ENCODE peak calls at places on chromosomes 3 and 15, in six cellular contexts. Y is fibroblast of lung, S is GM12865, V is fibroblast of pulmonary artery, C is psoas muscle, Z is choroid plexus epithelial cell. B is an unnamed sample.

GRCh38 chr3:62811119-62811518 is 64.1 kb downstream of the CADPS start:
- DNase-seq in Y (no peak), S (no peak), V (no peak), C (no peak), Z (no peak), B (no peak)

GRCh38 chr3:47487265-47487664 is 11.5 kb upstream of the SCAP start:
- DNase-seq in Y (no peak), S (no peak), V (no peak), C (no peak), Z (no peak), B (no peak)

GRCh38 chr3:190414297-190414696 is 26.3 kb downstream of the CLDN16 start:
- DNase-seq in Y (no peak), S (no peak), V (no peak), C (no peak), Z (no peak), B (no peak)

GRCh38 chr3:126130981-126131750 is 47.2 kb upstream of the SLC41A3 start:
- DNase-seq in Y (no peak), S (no peak), V (no peak), C (peak; percentile 12), Z (no peak), B (no peak)

GRCh38 chr3:40109641-40110490 is 199.6 kb upstream of the EIF1B start:
- DNase-seq in Y (no peak), S (no peak), V (no peak), C (no peak), Z (no peak), B (no peak)

GRCh38 chr15:100761253-100761935 is 118.2 kb upstream of the ALDH1A3 start:
- DNase-seq in Y (no peak), S (no peak), V (no peak), C (no peak), Z (no peak), B (no peak)

GRCh38 chr15:49468440-49468839 is 45.4 kb downstream of the FGF7 start:
- DNase-seq in Y (peak; percentile 35), S (no peak), V (no peak), C (no peak), Z (peak; percentile 47), B (peak; percentile 46)

GRCh38 chr3:188772886-188773285 is 398.9 kb upstream of the TPRG1 start:
- DNase-seq in Y (peak; percentile 96), S (no peak), V (peak; percentile 89), C (no peak), Z (peak; percentile 89), B (no peak)

GRCh38 chr15:76566276-76566675 is 229.7 kb downstream of the ISL2 start:
- DNase-seq in Y (peak; percentile 79), S (no peak), V (no peak), C (no peak), Z (peak; percentile 13), B (no peak)

GRCh38 chr15:74791007-74791406 is 9.1 kb downstream of the CSK start:
- DNase-seq in Y (no peak), S (no peak), V (no peak), C (no peak), Z (no peak), B (no peak)

GRCh38 chr3:141312359-141313090 is 55.8 kb upstream of the ZBTB38 start:
- DNase-seq in Y (no peak), S (no peak), V (no peak), C (no peak), Z (no peak), B (no peak)

GRCh38 chr3:166013073-166013679 is 176.0 kb upstream of the BCHE start:
- DNase-seq in Y (peak; percentile 64), S (peak; percentile 33), V (peak; percentile 58), C (no peak), Z (peak; percentile 55), B (peak; percentile 58)

GRCh38 chr3:58175429-58176184 is 35.2 kb downstream of the DNASE1L3 start:
- DNase-seq in Y (no peak), S (no peak), V (peak; percentile 53), C (no peak), Z (peak; percentile 49), B (peak; percentile 51)

GRCh38 chr3:12471228-12471627 is 13.1 kb upstream of the TSEN2 start:
- DNase-seq in Y (no peak), S (peak; percentile 23), V (no peak), C (no peak), Z (no peak), B (peak; percentile 80)

GRCh38 chr3:60913474-60913873 is 337.8 kb downstream of the FHIT start:
- DNase-seq in Y (no peak), S (no peak), V (no peak), C (no peak), Z (no peak), B (no peak)

GRCh38 chr3:108223928-108224327 is 1.7 kb upstream of the IFT57 start:
- DNase-seq in Y (peak; percentile 52), S (no peak), V (peak; percentile 81), C (no peak), Z (peak; percentile 67), B (peak; percentile 22)

GRCh38 chr3:182410051-182410450 is 383.3 kb upstream of the ATP11B start:
- DNase-seq in Y (no peak), S (no peak), V (no peak), C (no peak), Z (no peak), B (no peak)

GRCh38 chr15:79863886-79864285 is 32.9 kb downstream of the MTHFS start:
- DNase-seq in Y (no peak), S (no peak), V (peak; percentile 10), C (no peak), Z (no peak), B (peak; percentile 81)

GRCh38 chr15:64925335-64926330 is 13.9 kb downstream of the ANKDD1A start:
- DNase-seq in Y (no peak), S (no peak), V (no peak), C (no peak), Z (no peak), B (no peak)

GRCh38 chr3:43468141-43468540 is 153.7 kb downstream of the ANO10 start:
- DNase-seq in Y (no peak), S (no peak), V (peak; percentile 43), C (no peak), Z (peak; percentile 16), B (no peak)

GRCh38 chr3:100185847-100186246 is 71.5 kb upstream of the FILIP1L start:
- DNase-seq in Y (no peak), S (no peak), V (no peak), C (no peak), Z (no peak), B (no peak)

GRCh38 chr3:85141-85540 is 111.4 kb upstream of the CHL1 start:
- DNase-seq in Y (no peak), S (no peak), V (no peak), C (no peak), Z (no peak), B (no peak)

GRCh38 chr15:85723960-85724945 is 70.5 kb downstream of the KLHL25 start:
- DNase-seq in Y (no peak), S (no peak), V (no peak), C (no peak), Z (no peak), B (no peak)

GRCh38 chr3:149898771-149899170 is 71.9 kb downstream of the PFN2 start:
- DNase-seq in Y (peak; percentile 75), S (no peak), V (peak; percentile 88), C (no peak), Z (peak; percentile 88), B (peak; percentile 12)

GRCh38 chr3:42300013-42300412 is 34.0 kb upstream of the CCK start:
- DNase-seq in Y (peak; percentile 27), S (peak; percentile 49), V (peak; percentile 61), C (no peak), Z (peak; percentile 67), B (peak; percentile 46)

GRCh38 chr15:89531796-89532537 is 35.6 kb upstream of the RHCG start:
- DNase-seq in Y (no peak), S (no peak), V (no peak), C (no peak), Z (peak; percentile 27), B (peak; percentile 84)
- TF ChIP-seq CTCF in Y (no peak), S (no peak), V (no peak), C (no peak), Z (no peak), B (peak; percentile 21)

DNA sequence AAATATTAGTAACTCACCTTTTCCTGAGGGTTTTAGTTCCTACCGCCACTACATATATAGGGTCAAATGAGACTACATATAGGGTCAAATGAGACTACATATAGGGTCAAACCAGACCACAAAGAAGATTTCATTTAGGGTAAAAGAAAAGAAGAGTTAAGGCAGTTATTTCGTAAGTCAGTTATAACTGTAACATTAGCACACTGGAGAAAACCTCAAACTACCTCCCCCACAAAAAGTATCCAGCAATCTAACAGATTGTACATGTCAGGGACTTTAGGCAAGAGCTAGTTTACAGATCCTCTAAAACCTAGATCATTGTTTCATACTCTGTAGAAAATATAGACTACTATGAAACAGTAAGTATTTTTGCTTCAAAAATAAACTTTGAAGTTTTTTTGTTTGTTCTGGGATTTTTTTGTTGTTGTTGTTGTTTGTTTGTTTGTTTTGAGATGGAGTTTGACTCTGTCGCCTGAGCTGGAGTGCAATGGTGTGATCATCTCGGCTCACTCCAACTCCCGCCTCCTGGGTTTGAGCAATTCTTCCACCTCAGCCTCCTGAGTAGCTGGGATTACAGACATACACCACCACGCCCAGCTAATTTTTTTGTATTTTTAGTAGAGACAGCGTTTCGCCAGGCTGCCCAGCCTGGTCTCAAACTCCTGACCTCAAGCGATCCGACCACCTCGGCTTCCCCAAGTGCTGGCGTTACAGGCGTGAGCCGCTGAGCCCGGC is 92.4 kb upstream of the CGNL1 start:
- DNase-seq in Y (peak; percentile 52), S (no peak), V (peak; percentile 64), C (no peak), Z (peak; percentile 50), B (no peak)
- H3K4me3 ChIP-seq in Y (no peak overlapping the region), S (no peak overlapping the region), V (no peak overlapping the region), C (no peak overlapping the region), Z (no peak overlapping the region), B (no peak overlapping the region)

DNA sequence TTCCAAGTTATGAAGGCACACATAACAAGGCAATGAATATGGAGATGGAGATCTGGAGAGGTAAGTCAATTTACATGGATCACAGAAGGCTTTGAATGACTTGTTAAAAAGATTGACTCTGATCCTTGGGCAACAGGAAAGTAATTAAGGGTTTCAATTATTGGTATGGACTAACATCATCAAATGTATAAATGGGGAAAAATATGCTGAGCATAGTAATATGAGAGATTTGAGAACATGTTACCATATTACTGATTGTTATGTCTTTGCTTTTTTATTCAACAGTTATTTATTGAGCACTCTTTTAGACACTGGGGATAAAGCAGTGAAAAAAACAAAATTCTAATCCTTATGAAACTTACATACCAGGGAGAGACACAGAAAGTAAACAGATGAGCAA is 238.5 kb upstream of the ROBO1 start:
- DNase-seq in Y (no peak), S (no peak), V (no peak), C (no peak), Z (no peak), B (no peak)
- TF ChIP-seq CTCF in Y (no peak), S (no peak), V (no peak), C (no peak), Z (no peak), B (no peak)

DNA sequence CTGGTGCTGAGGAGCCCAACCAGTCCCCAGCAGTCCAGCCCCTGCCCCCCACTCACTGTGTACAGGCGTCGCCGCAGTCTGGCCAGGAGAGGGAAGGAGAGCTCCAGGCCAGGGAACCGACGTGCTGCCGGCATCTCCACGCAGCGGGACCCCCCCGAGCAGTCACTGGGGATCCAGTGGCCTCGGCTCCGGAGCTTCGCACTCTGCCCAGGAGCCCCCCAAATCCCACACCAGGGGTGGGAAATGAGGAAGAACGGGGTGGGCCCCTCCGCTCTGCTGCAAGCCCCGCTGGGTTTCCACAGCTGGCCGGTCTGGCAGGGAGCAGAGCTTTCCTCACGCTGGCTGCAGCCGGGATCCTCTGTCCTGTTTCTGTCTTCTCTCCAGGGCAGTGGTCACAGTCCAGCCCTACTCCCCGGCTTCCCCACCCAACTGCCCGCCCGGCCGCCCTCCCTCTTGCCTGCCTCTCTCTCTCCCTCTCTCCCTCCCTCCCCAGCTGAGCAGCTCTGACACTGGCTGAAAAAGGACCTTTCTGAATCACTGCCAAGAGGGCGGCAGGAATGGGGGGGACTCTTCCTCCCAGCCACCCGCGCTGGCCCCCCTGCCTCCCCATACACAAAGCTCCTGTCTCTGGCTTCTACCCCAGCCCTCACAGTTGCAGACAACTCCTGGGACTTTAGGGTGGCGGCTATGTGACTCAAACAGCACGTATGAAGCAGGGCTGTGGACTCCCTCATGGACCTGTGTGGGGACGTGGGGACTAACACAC is 15.8 kb downstream of the TNK2 start:
- DNase-seq in Y (peak; percentile 81), S (no peak), V (peak; percentile 85), C (peak; percentile 62), Z (peak; percentile 56), B (no peak)
- H3K4me3 ChIP-seq in Y (peak overlapping the region; percentile 51), S (no peak overlapping the region), V (peak overlapping the region; percentile 52), C (peak overlapping the region; percentile 53), Z (peak overlapping the region; percentile 34), B (no peak overlapping the region)